ENCODE peak calls at places on chromosomes 4 and X, in seven cellular contexts. E is Panc1; O is body of pancreas; J is activated CD8-positive, alpha-beta T cell treated with anti-CD3 and anti-CD28 coated beads, Interleukin-2, amount 10 ng/mL, durations not matched to agents 7 days and 5 days; Q is effector memory CD8-positive, alpha-beta T cell; K is stimulated activated naive CD8-positive, alpha-beta T cell treated with anti-CD3 and anti-CD28 coated beads, Interleukin-15, Interleukin-2, amounts not matched to agents 100 U/mL and 50 U/mL, for 24 hours; F is upper lobe of right lung. L is an unnamed sample.

GRCh38 chr4:153506972-153507678 is 41.0 kb downstream of the TMEM131L start:
- ATAC-seq in O (no peak), E (no peak), K (peak; percentile 14), F (no peak), J (peak; percentile 27), Q (no peak), L (no peak)

GRCh38 chrX:55098691-55099090 is 9.9 kb downstream of the PAGE2 start:
- ATAC-seq in K (no peak), J (no peak), Q (no peak), F (no peak), O (no peak), E (no peak), L (no peak)

GRCh38 chr4:48780867-48781219 is 764 bp upstream of the FRYL start:
- ATAC-seq in F (no peak), J (no peak), O (no peak), Q (no peak), K (no peak), E (no peak), L (no peak)

GRCh38 chrX:118630843-118631242 is 96.6 kb upstream of the IL13RA1 start:
- ATAC-seq in O (no peak), Q (no peak), E (no peak), J (no peak), F (peak; percentile 71), K (no peak), L (no peak)

GRCh38 chr4:83408958-83409357 is 46.7 kb downstream of the HELQ start:
- ATAC-seq in J (no peak), E (no peak), Q (no peak), K (no peak), F (no peak), O (no peak), L (no peak)

GRCh38 chrX:19840899-19841648 is 46.3 kb downstream of the SH3KBP1 start:
- ATAC-seq in E (no peak), J (peak; percentile 67), Q (peak; percentile 78), F (peak; percentile 34), K (peak; percentile 65), O (no peak), L (no peak)

GRCh38 chrX:106905064-106905708 is 2.0 kb upstream of the RIPPLY1 start:
- ATAC-seq in K (no peak), F (no peak), J (no peak), E (no peak), O (no peak), Q (no peak), L (peak; percentile 24)

GRCh38 chr4:95410387-95411005 is 138.3 kb downstream of the UNC5C start:
- ATAC-seq in E (no peak), K (no peak), J (no peak), Q (no peak), F (no peak), O (no peak), L (no peak)

GRCh38 chr4:61517144-61517543 is 317.0 kb downstream of the ADGRL3 start:
- ATAC-seq in F (no peak), K (no peak), O (no peak), Q (no peak), J (no peak), E (peak; percentile 60), L (no peak)

GRCh38 chr4:54813674-54814073 is 155.9 kb downstream of the KIT start:
- ATAC-seq in F (no peak), K (no peak), O (no peak), E (no peak), Q (peak; percentile 96), J (no peak), L (no peak)

GRCh38 chrX:9466115-9466495 is 1.2 kb downstream of the TBL1X start:
- ATAC-seq in K (no peak), Q (no peak), J (peak; percentile 4), O (no peak), E (peak; percentile 18), F (peak; percentile 52), L (no peak)

GRCh38 chrX:120310861-120311631 is at the start of gene TMEM255A:
- ATAC-seq in E (peak; percentile 57), Q (peak; percentile 20), J (peak; percentile 12), K (no peak), F (no peak), O (no peak), L (peak; percentile 42)

GRCh38 chrX:55008571-55009358 is 8.6 kb downstream of the APEX2 start:
- ATAC-seq in K (peak; percentile 72), Q (no peak), F (peak; percentile 53), E (peak; percentile 44), J (peak; percentile 47), O (peak; percentile 48), L (peak; percentile 35)

GRCh38 chrX:118497180-118497814 is 1.7 kb downstream of the DOCK11 start:
- ATAC-seq in J (peak; percentile 34), Q (no peak), O (no peak), E (no peak), F (no peak), K (no peak), L (no peak)

GRCh38 chrX:69808375-69808774 is 192.5 kb downstream of the EDA start:
- ATAC-seq in K (peak; percentile 84), Q (no peak), F (no peak), O (no peak), E (no peak), J (peak; percentile 30), L (no peak)